ENCODE peak calls at places on chromosomes 2 and 18, in four cellular contexts. One of them, this sample, is unnamed.

GRCh38 chr2:130835766-130836015 is 1.0 kb upstream of the ARHGEF4 start:
- DNase-seq in H9: no peak
- DNase-seq in H1: no peak
- DNase-seq in mesenchymal stem cell: no peak
- DNase-seq in this sample: no peak

GRCh38 chr2:68185541-68186164 is 28.0 kb downstream of the PNO1 start:
- DNase-seq in mesenchymal stem cell: peak
- DNase-seq in H1: peak
- DNase-seq in H9: peak
- DNase-seq in this sample: peak

GRCh38 chr18:44893045-44893706 is 212.5 kb downstream of the SETBP1 start:
- DNase-seq in H1: no peak
- DNase-seq in mesenchymal stem cell: no peak
- DNase-seq in H9: no peak
- DNase-seq in this sample: no peak

GRCh38 chr2:95007822-95008221 is 17.7 kb upstream of the MAL start:
- DNase-seq in H9: no peak
- DNase-seq in H1: no peak
- DNase-seq in mesenchymal stem cell: no peak
- DNase-seq in this sample: no peak

GRCh38 chr2:68396093-68396492 is 31.0 kb downstream of the PLEK start:
- DNase-seq in H9: no peak
- DNase-seq in H1: no peak
- DNase-seq in mesenchymal stem cell: no peak
- DNase-seq in this sample: no peak

GRCh38 chr2:177242136-177242987 is 22.2 kb downstream of the NFE2L2 start:
- DNase-seq in H9: no peak
- DNase-seq in mesenchymal stem cell: peak
- DNase-seq in H1: no peak
- DNase-seq in this sample: no peak

GRCh38 chr2:229370484-229370883 is 99.4 kb upstream of the PID1 start:
- DNase-seq in mesenchymal stem cell: no peak
- DNase-seq in H9: no peak
- DNase-seq in H1: no peak
- DNase-seq in this sample: no peak

GRCh38 chr18:60157810-60158209 is 214.8 kb downstream of the MC4R start:
- DNase-seq in mesenchymal stem cell: no peak
- DNase-seq in H1: no peak
- DNase-seq in H9: no peak
- DNase-seq in this sample: no peak

GRCh38 chr18:46702399-46702798 is 45.4 kb upstream of the LOXHD1 start:
- DNase-seq in mesenchymal stem cell: no peak
- DNase-seq in H1: no peak
- DNase-seq in H9: no peak
- DNase-seq in this sample: no peak

GRCh38 chr2:119723121-119723635 is 36.5 kb upstream of the PTPN4 start:
- DNase-seq in mesenchymal stem cell: no peak
- DNase-seq in H9: no peak
- DNase-seq in H1: no peak
- DNase-seq in this sample: no peak

GRCh38 chr2:29281585-29281984 is 166.4 kb downstream of the CLIP4 start:
- DNase-seq in H9: peak
- DNase-seq in mesenchymal stem cell: no peak
- DNase-seq in H1: no peak
- DNase-seq in this sample: no peak

GRCh38 chr18:5175378-5175777 is 21.7 kb downstream of the AKAIN1 start:
- DNase-seq in H1: no peak
- DNase-seq in mesenchymal stem cell: no peak
- DNase-seq in H9: no peak
- DNase-seq in this sample: no peak

GRCh38 chr2:55228224-55228563 is 3.9 kb downstream of the CLHC1 start:
- DNase-seq in mesenchymal stem cell: no peak
- DNase-seq in H1: no peak
- DNase-seq in H9: no peak
- DNase-seq in this sample: no peak

GRCh38 chr2:82344670-82345069 is 2040.1 kb upstream of the LRRTM1 start:
- DNase-seq in H1: peak
- DNase-seq in mesenchymal stem cell: peak
- DNase-seq in H9: peak
- DNase-seq in this sample: no peak

GRCh38 chr2:216799873-216800421 is 59.9 kb downstream of the TNP1 start:
- DNase-seq in mesenchymal stem cell: peak
- DNase-seq in H9: no peak
- DNase-seq in H1: no peak
- DNase-seq in this sample: no peak

GRCh38 chr18:44232500-44232899 is 448.2 kb upstream of the SETBP1 start:
- DNase-seq in mesenchymal stem cell: no peak
- DNase-seq in H9: no peak
- DNase-seq in H1: no peak
- DNase-seq in this sample: no peak

GRCh38 chr2:239945751-239946569 is 79.2 kb downstream of the NDUFA10 start:
- DNase-seq in H9: peak
- DNase-seq in mesenchymal stem cell: no peak
- DNase-seq in H1: no peak
- DNase-seq in this sample: no peak

GRCh38 chr18:45839415-45840395 is 14.2 kb downstream of the SIGLEC15 start:
- DNase-seq in H9: peak
- DNase-seq in H1: no peak
- DNase-seq in mesenchymal stem cell: peak
- DNase-seq in this sample: no peak

GRCh38 chr2:114786901-114787300 is 344.5 kb downstream of the DPP10 start:
- DNase-seq in mesenchymal stem cell: no peak
- DNase-seq in H9: no peak
- DNase-seq in H1: no peak
- DNase-seq in this sample: no peak

GRCh38 chr2:12915792-12916191 is 199.1 kb downstream of the TRIB2 start:
- DNase-seq in mesenchymal stem cell: no peak
- DNase-seq in H1: no peak
- DNase-seq in H9: no peak
- DNase-seq in this sample: no peak

GRCh38 chr2:138632066-138632465 is 130.5 kb downstream of the SPOPL start:
- DNase-seq in H9: no peak
- DNase-seq in H1: no peak
- DNase-seq in mesenchymal stem cell: peak
- DNase-seq in this sample: no peak

GRCh38 chr2:96409543-96410184 is 74.1 kb downstream of the NCAPH start:
- DNase-seq in H1: no peak
- DNase-seq in H9: no peak
- DNase-seq in mesenchymal stem cell: no peak
- DNase-seq in this sample: no peak
- H3K4me2 ChIP-seq in H1: no peak
- H3K4me2 ChIP-seq in H9: no peak
- H3K4me2 ChIP-seq in mesenchymal stem cell: no peak
- H3K4me2 ChIP-seq in this sample: no peak

DNA sequence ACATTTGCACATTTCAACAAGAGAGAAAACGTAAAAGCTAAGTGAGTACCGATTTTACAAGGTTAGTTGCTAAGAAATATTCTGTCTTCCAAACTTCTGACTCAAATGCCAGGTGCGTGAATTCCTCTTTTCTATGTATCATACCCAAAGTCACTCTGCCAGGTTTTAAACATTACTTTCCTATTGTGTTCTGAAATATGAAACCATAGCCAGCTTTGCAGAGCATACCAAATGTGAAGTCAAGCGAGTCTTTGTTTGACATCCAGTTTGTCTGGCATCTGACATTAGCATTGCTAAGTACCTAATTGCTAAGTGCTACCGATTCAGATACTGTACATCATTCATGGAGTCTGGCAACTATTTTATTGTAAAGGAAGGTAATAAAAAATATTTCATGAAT is 321.9 kb upstream of the GALNT5 start:
- DNase-seq in H9: no peak
- DNase-seq in H1: no peak
- DNase-seq in mesenchymal stem cell: no peak
- DNase-seq in this sample: no peak
- H2BK12ac ChIP-seq in H9: no peak
- H2BK12ac ChIP-seq in H1: no peak
- H2BK12ac ChIP-seq in mesenchymal stem cell: no peak
- H2BK12ac ChIP-seq in this sample: no peak

DNA sequence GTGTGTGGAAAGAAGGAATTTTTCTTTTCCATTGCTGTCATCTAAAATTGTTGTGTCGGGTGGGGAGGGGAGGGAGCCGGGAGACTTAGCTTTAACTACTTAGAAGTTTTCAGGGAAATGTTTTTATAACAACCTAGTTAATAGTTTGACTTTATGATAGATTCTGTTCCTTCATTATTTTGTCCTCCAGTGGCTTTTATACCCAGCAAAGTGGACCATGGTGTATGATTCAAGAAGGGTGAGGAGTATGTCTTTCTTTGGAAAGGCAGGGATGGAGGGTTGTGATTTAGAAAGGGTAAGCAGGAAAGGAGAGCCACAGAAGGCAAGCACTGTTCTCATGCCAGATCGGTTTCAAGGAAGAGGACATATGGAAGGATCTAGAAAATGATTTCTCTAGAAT is 261.8 kb downstream of the NEDD4L start:
- DNase-seq in H9: no peak
- DNase-seq in H1: no peak
- DNase-seq in mesenchymal stem cell: no peak
- DNase-seq in this sample: no peak
- H2BK15ac ChIP-seq in H9: no peak
- H2BK15ac ChIP-seq in H1: no peak
- H2BK15ac ChIP-seq in mesenchymal stem cell: no peak
- H2BK15ac ChIP-seq in this sample: no peak

GRCh38 chr2:19349911-19350677 is 8.3 kb downstream of the OSR1 start:
- DNase-seq in mesenchymal stem cell: peak
- DNase-seq in H9: peak
- DNase-seq in H1: no peak
- DNase-seq in this sample: peak
- H3K4me2 ChIP-seq in mesenchymal stem cell: peak
- H3K4me2 ChIP-seq in H9: peak
- H3K4me2 ChIP-seq in H1: peak
- H3K4me2 ChIP-seq in this sample: peak

DNA sequence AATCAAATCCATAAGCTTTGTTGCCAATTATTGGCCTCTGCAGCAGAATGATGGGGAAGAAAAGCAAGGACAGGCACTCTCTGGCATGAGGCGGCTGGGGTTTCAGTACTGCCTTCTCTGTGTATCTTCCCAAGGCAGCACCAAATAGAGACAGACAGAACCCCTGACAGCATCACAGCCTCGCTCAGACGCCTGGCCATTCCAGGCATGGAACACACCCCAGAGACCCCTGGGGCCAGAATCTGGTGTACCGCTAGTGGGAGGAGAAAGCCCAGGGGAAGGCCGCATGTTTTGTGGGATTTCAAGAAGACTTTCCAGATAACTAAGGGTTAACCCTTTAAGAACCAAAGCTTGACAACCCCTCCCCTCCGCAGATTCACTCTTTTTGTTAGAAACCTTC is 282.1 kb downstream of the EN1 start:
- DNase-seq in H1: no peak
- DNase-seq in H9: no peak
- DNase-seq in mesenchymal stem cell: no peak
- DNase-seq in this sample: no peak
- H2BK12ac ChIP-seq in H1: no peak
- H2BK12ac ChIP-seq in H9: no peak
- H2BK12ac ChIP-seq in mesenchymal stem cell: no peak
- H2BK12ac ChIP-seq in this sample: no peak

GRCh38 chr2:64727843-64728463 is 74.2 kb upstream of the SERTAD2 start:
- DNase-seq in H9: peak
- DNase-seq in H1: no peak
- DNase-seq in mesenchymal stem cell: peak
- DNase-seq in this sample: no peak

GRCh38 chr2:64731306-64731654 is 77.6 kb upstream of the SERTAD2 start:
- DNase-seq in H9: no peak
- DNase-seq in H1: no peak
- DNase-seq in mesenchymal stem cell: no peak
- DNase-seq in this sample: no peak

GRCh38 chr2:64722645-64723044 is 68.9 kb upstream of the SERTAD2 start:
- DNase-seq in H9: no peak
- DNase-seq in H1: no peak
- DNase-seq in mesenchymal stem cell: no peak
- DNase-seq in this sample: no peak

GRCh38 chr2:64730551-64731305 is 77.0 kb upstream of the SERTAD2 start:
- DNase-seq in mesenchymal stem cell: peak
- DNase-seq in H1: no peak
- DNase-seq in H9: no peak
- DNase-seq in this sample: no peak

GRCh38 chr2:64727013-64727767 is 73.5 kb upstream of the SERTAD2 start:
- DNase-seq in H9: no peak
- DNase-seq in mesenchymal stem cell: no peak
- DNase-seq in H1: no peak
- DNase-seq in this sample: no peak
- H2BK15ac ChIP-seq in H9: no peak
- H2BK15ac ChIP-seq in mesenchymal stem cell: no peak
- H2BK15ac ChIP-seq in H1: no peak
- H2BK15ac ChIP-seq in this sample: no peak

DNA sequence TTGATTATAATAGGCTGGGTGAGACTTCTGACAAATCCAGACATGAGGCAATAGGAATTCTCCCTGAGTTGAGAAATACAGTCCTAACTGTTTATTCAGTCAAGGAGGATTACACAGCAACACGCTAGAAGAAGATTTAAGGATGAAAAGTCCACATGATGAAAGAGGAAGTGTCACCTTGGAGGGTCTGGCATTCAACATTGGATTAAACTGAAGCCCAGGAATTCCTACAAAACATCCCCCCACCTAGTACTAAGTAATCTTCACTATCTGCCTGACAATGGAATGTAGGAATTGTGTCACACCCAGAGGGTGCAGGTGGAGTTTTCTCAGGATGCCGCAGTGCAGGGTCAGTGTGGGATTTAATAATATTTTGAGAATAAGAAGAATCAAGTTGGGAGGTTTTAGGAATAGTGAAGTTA is 142.4 kb downstream of the SOCS6 start:
- DNase-seq in H9: no peak
- DNase-seq in mesenchymal stem cell: peak
- DNase-seq in H1: no peak
- DNase-seq in this sample: no peak
- H3K4me2 ChIP-seq in H9: no peak
- H3K4me2 ChIP-seq in mesenchymal stem cell: no peak
- H3K4me2 ChIP-seq in H1: no peak
- H3K4me2 ChIP-seq in this sample: no peak

GRCh38 chr18:10544093-10544748 is 18.4 kb downstream of the NAPG start:
- DNase-seq in mesenchymal stem cell: no peak
- DNase-seq in H1: no peak
- DNase-seq in H9: no peak
- DNase-seq in this sample: no peak

GRCh38 chr18:10543277-10543676 is 17.4 kb downstream of the NAPG start:
- DNase-seq in H9: no peak
- DNase-seq in mesenchymal stem cell: peak
- DNase-seq in H1: no peak
- DNase-seq in this sample: no peak

DNA sequence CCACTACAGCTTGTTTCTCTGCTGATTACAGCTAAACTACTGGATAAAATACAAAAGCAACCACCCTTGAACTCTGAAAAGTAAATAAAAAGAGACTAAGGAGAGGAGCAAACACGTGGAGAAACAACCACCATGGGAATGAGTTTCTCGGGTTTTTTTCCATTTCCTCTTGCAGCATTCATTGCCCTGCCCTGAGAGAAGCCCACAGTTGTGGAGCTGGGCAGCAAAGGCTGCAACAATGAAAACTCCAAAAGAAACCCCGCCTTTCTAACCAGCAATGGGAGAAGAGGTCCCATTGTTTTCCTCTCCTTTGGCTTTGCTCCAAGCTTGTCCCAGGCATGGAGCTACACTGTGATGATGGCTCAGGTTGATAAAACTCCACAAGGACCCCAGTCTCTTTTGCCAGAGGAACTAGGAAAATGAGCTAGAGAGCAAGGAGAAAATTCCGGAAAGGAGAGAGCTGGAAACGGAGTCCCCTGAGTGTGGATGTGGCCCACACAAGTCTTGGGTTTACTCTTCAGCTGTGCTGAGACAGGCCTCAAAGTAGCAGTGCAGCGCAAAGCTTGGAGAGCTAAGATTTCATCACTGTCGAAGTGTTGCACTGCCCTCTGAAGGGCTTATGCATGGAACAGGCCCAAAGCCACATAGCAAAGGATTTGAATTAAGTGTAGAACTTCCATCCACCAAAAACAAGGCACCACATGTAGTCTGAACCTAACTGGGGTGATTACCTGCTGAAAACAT is 20.9 kb downstream of the NAPG start:
- DNase-seq in mesenchymal stem cell: no peak
- DNase-seq in H1: no peak
- DNase-seq in H9: no peak
- DNase-seq in this sample: no peak
- H2BK12ac ChIP-seq in mesenchymal stem cell: no peak
- H2BK12ac ChIP-seq in H1: no peak
- H2BK12ac ChIP-seq in H9: no peak
- H2BK12ac ChIP-seq in this sample: no peak

This sample was measured in neuronal stem cell.